ENCODE peak calls at places on chromosomes 6 and 20, in seven cellular contexts. Y is neuronal stem cell, Z is IMR-90, U is mesenchymal stem cell, I is H9, S is H1, D is trophoblast cell. F is an unnamed sample.

GRCh38 chr20:10218536-10219451 is at the start of gene SNAP25:
- DNase-seq in U (peak), Z (peak), S (no peak), Y (peak), I (peak), D (no peak), F (peak)

GRCh38 chr20:9590189-9590588 is 75.8 kb downstream of the LAMP5 start:
- DNase-seq in D (no peak), U (peak), Z (peak), S (no peak), Y (no peak), I (no peak), F (no peak)

GRCh38 chr6:90351696-90352095 is 55.1 kb upstream of the BACH2 start:
- DNase-seq in Y (no peak), U (peak), I (no peak), D (no peak), S (no peak), Z (peak), F (no peak)

GRCh38 chr6:154732824-154733609 is at the start of gene SCAF8:
- DNase-seq in S (peak), I (peak), U (peak), Z (peak), D (peak), Y (peak), F (peak)

GRCh38 chr20:57747889-57748456 is 38.2 kb upstream of the PMEPA1 start:
- DNase-seq in I (no peak), S (no peak), U (no peak), Z (no peak), D (no peak), Y (no peak), F (no peak)

GRCh38 chr6:31884528-31885035 is 5.8 kb upstream of the SLC44A4 start:
- DNase-seq in U (no peak), Z (no peak), I (no peak), D (no peak), Y (no peak), S (no peak), F (no peak)

GRCh38 chr6:79841577-79842381 is 105.6 kb downstream of the ELOVL4 start:
- DNase-seq in U (no peak), I (no peak), D (no peak), S (no peak), Y (no peak), Z (no peak), F (peak)

GRCh38 chr20:44746367-44747165 is 901 bp downstream of the KCNK15 start:
- DNase-seq in Z (no peak), U (no peak), I (no peak), S (no peak), D (peak), Y (no peak), F (peak)

GRCh38 chr6:154509421-154510143 is 903 bp downstream of the CNKSR3 start:
- DNase-seq in I (peak), Z (no peak), D (no peak), U (peak), S (no peak), Y (peak), F (peak)

GRCh38 chr6:163001341-163001740 is 273.6 kb downstream of the PACRG start:
- DNase-seq in Z (no peak), Y (no peak), S (no peak), I (no peak), D (no peak), U (no peak), F (no peak)

GRCh38 chr20:53023717-53024116 is 51.6 kb downstream of the TSHZ2 start:
- DNase-seq in D (peak), Z (no peak), I (no peak), Y (no peak), S (no peak), U (peak), F (no peak)

GRCh38 chr6:156191895-156192294 is 585.3 kb upstream of the ARID1B start:
- DNase-seq in Y (no peak), U (no peak), I (no peak), Z (no peak), S (no peak), D (no peak), F (no peak)

GRCh38 chr6:111462770-111463391 is 20.1 kb downstream of the REV3L start:
- DNase-seq in D (no peak), Z (peak), Y (no peak), S (no peak), I (no peak), U (peak), F (peak)

DNA sequence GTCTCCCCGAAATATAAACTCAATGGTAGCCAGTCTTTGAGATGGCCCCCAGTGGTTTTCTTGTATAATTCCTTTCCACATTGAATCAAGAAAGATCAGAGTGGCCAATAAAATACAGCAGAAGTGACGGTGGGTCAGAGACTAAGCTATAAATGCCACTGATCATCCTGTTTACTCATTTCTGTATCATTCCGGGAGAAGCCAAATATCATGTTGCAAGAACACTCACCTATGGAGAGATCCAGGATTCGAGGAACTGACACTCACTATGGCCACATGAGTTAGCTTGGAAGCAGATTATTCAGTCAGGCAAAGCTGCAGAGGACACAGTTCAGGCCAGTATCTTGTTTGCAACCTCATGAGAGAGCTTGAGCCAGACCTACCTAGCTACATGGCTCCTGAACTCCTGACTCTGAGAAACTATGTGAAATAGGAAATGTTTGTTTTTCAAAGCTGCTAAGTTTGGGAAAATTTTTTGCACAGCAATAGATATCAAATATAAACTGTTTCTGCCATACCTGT is 132.4 kb upstream of the ADGRF1 start:
- DNase-seq in S (no peak), Z (no peak), I (no peak), D (no peak), U (no peak), Y (no peak), F (no peak)
- H3K4ac ChIP-seq in S (no peak), Z (no peak), I (no peak), D (no peak), U (no peak), Y (no peak), F (no peak)

GRCh38 chr6:84753173-84753572 is 11.2 kb downstream of the TBX18 start:
- DNase-seq in Z (no peak), I (no peak), S (no peak), Y (no peak), D (no peak), U (no peak), F (no peak)

GRCh38 chr6:84749181-84749580 is 15.2 kb downstream of the TBX18 start:
- DNase-seq in Z (no peak), D (no peak), Y (no peak), I (no peak), S (no peak), U (no peak), F (no peak)

GRCh38 chr6:84752118-84752850 is 12.1 kb downstream of the TBX18 start:
- DNase-seq in S (no peak), U (peak), Y (no peak), Z (no peak), D (no peak), I (no peak), F (peak)

DNA sequence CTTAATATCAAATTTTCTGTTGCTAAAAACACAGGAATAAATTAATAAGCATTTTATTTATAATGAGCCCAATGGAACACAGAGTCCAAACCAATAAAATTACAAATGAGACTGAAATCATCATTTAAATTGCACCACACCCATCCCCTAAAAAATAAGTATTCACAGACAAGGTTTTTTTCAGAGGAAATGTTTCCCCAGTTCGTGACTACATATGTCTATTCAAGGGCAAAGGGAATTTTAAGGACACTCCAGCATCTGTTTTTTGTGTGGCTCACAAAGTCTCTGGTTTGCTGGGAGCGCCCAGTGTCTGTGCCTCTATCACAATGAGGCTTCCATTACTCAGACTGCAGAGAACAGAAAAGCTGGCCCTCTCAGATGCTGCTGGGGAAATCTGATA is 16.1 kb downstream of the TBX18 start:
- DNase-seq in Z (no peak), I (no peak), U (no peak), D (no peak), Y (no peak), S (no peak), F (no peak)
- H3K4ac ChIP-seq in Z (no peak), I (no peak), U (no peak), D (no peak), Y (no peak), S (no peak), F (no peak)

GRCh38 chr20:36932476-36933426 is 18.8 kb downstream of the SAMHD1 start:
- DNase-seq in D (no peak), U (peak), Y (no peak), Z (peak), I (no peak), S (no peak), F (no peak)

GRCh38 chr20:36926653-36927200 is 24.8 kb downstream of the SAMHD1 start:
- DNase-seq in S (no peak), U (no peak), Z (no peak), I (no peak), D (no peak), Y (no peak), F (no peak)

GRCh38 chr20:36927704-36928103 is 23.8 kb downstream of the SAMHD1 start:
- DNase-seq in S (no peak), D (no peak), U (no peak), I (no peak), Y (no peak), Z (no peak), F (no peak)

GRCh38 chr20:36929691-36930090 is 21.8 kb downstream of the SAMHD1 start:
- DNase-seq in S (no peak), D (no peak), I (no peak), Y (no peak), U (no peak), Z (no peak), F (no peak)

DNA sequence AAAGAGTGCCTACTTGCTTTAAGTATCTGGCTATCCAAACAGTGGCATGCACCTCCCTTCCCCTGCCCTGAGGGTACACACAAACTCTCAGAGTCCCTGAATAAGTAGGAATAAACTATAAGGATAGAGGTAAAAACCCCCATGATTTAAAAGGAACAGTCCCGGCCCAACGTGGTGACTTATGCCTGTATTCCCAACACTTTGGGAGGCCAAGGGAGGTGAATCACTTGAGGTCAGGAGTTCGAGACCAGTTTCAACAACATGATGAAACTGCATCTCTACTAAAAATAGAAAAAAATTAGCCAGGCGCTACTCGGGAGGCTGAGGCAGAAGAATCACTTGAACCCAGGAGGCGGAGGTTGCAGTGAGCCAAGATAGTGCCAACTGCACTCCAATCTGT is 22.2 kb downstream of the SAMHD1 start:
- DNase-seq in S (no peak), D (no peak), Z (peak), U (peak), I (no peak), Y (no peak), F (no peak)
- H3K4ac ChIP-seq in S (no peak), D (no peak), Z (no peak), U (no peak), I (no peak), Y (no peak), F (no peak)

GRCh38 chr6:169495601-169496000 is 206.2 kb downstream of the WDR27 start:
- DNase-seq in Y (no peak), Z (peak), U (no peak), S (no peak), D (no peak), I (no peak), F (no peak)
- H3K4ac ChIP-seq in Y (no peak), Z (no peak), U (no peak), S (no peak), D (no peak), I (no peak), F (no peak)

DNA sequence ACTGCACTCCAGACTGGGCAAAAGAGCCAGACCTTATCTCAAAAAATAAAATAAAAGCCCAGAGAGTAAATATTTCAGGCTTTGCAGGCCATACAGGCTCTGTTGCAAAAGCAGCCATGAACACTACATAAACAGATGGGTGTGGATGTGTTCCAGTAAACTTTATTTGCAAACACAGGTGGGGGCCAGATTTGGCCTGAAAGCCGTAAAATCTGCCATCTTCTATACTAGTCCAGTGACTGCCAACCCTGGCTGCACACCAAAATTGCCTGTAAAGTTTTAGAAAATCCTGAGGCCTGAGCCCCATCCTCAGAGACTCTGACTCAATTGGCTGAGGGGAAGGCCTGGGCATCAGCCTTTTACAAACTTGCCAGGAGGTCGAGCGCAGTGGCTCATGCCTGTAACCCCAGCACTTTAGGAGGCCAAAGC is 103.6 kb downstream of the ZMYND8 start:
- DNase-seq in I (no peak), U (no peak), D (no peak), Y (no peak), S (no peak), Z (no peak), F (no peak)
- H3K4ac ChIP-seq in I (no peak), U (no peak), D (no peak), Y (no peak), S (no peak), Z (peak), F (no peak)

GRCh38 chr6:37675100-37675499 is 22.6 kb downstream of the MDGA1 start:
- DNase-seq in I (no peak), U (no peak), D (no peak), Z (no peak), S (no peak), Y (no peak), F (no peak)
- H3K4ac ChIP-seq in I (no peak), U (no peak), D (no peak), Z (no peak), S (no peak), Y (no peak), F (no peak)

DNA sequence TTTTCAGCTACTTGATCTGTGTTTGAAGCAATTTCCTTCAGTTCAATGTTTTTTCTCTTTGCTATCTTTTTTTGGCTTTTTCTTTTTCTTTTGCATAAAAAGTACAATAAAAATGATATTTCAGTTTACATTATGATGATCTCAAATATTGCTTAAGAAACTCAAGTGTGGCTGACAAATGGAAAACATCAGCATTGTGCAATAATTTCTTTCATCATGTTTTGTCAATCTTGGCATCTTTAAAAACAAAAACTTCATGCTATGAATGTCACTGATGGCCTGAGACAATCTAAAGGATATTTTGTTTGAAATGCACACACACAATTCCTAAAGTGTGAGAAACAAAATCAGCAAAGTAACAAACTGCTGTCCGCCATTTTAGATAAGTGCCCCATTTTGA is 13.9 kb upstream of the MTCL3 start:
- DNase-seq in U (no peak), D (no peak), S (no peak), Z (no peak), Y (no peak), I (no peak), F (no peak)
- H3K4ac ChIP-seq in U (no peak), D (no peak), S (no peak), Z (no peak), Y (no peak), I (no peak), F (no peak)

GRCh38 chr20:5691918-5692618 is 58.1 kb upstream of the SHLD1 start:
- DNase-seq in Z (no peak), U (no peak), Y (no peak), I (no peak), D (no peak), S (no peak), F (no peak)

GRCh38 chr20:5686381-5687105 is 63.7 kb upstream of the SHLD1 start:
- DNase-seq in U (no peak), D (no peak), Z (no peak), S (no peak), I (no peak), Y (no peak), F (no peak)

GRCh38 chr20:5688431-5688972 is 61.7 kb upstream of the SHLD1 start:
- DNase-seq in U (no peak), S (no peak), Z (no peak), I (no peak), D (peak), Y (no peak), F (no peak)

GRCh38 chr20:5687884-5688283 is 62.3 kb upstream of the SHLD1 start:
- DNase-seq in U (no peak), Z (no peak), Y (no peak), D (no peak), I (no peak), S (no peak), F (no peak)

GRCh38 chr20:5689451-5689850 is 60.8 kb upstream of the SHLD1 start:
- DNase-seq in Z (no peak), S (no peak), D (no peak), U (no peak), I (no peak), Y (no peak), F (no peak)
- H3K4ac ChIP-seq in Z (no peak), S (no peak), D (no peak), U (no peak), I (no peak), Y (no peak), F (no peak)

F was measured in mesendoderm.